ENCODE peak calls at places on chromosomes 16 and 17, in five cellular contexts. A is heart right ventricle; H is NCI-H2107; U is iris pigment epithelial cell; Q is activated CD8-positive, alpha-beta memory T cell treated with anti-CD3 and anti-CD28 coated beads for 24 hours. P is an unnamed sample.

GRCh38 chr16:87734644-87735043 is 31.1 kb downstream of the KLHDC4 start:
- DNase-seq in Q (no peak), A (no peak), H (no peak), U (no peak), P (no peak)

GRCh38 chr17:57541472-57542394 is 203.4 kb downstream of the CCDC182 start:
- DNase-seq in H (no peak), Q (no peak), A (peak; percentile 84), U (peak; percentile 88), P (no peak)

GRCh38 chr17:8159459-8160223 is 3.1 kb downstream of the VAMP2 start:
- DNase-seq in A (no peak), H (no peak), Q (no peak), U (no peak), P (no peak)

GRCh38 chr17:81012574-81013447 is 21.2 kb downstream of the CHMP6 start:
- DNase-seq in U (no peak), Q (no peak), A (no peak), H (no peak), P (no peak)

GRCh38 chr17:74148901-74149596 is 54.4 kb upstream of the RPL38 start:
- DNase-seq in A (no peak), U (no peak), Q (no peak), H (no peak), P (no peak)

GRCh38 chr16:27324851-27325301 is 11.1 kb downstream of the IL4R start:
- DNase-seq in A (no peak), Q (no peak), H (no peak), U (no peak), P (no peak)

GRCh38 chr17:27800522-27800921 is at the start of gene NOS2:
- DNase-seq in H (no peak), U (no peak), Q (no peak), A (no peak), P (no peak)

GRCh38 chr16:57371494-57372371 is 557 bp upstream of the CX3CL1 start:
- DNase-seq in A (no peak), Q (no peak), U (peak; percentile 6), H (no peak), P (no peak)

GRCh38 chr16:58027341-58028167 is 2.0 kb downstream of the MMP15 start:
- DNase-seq in Q (no peak), H (no peak), A (peak; percentile 68), U (peak; percentile 54), P (no peak)

GRCh38 chr17:34176440-34176839 is 78.6 kb upstream of the CCL2 start:
- DNase-seq in A (no peak), U (no peak), Q (no peak), H (no peak), P (no peak)

GRCh38 chr17:82565551-82565950 is 46.0 kb downstream of the FOXK2 start:
- DNase-seq in H (no peak), U (no peak), Q (no peak), A (no peak), P (no peak)

GRCh38 chr17:67042104-67042899 is 2.1 kb upstream of the CACNG1 start:
- DNase-seq in H (no peak), U (no peak), A (no peak), Q (no peak), P (no peak)

GRCh38 chr16:48426244-48427135 is 41.3 kb upstream of the SIAH1 start:
- DNase-seq in U (peak; percentile 64), Q (no peak), A (no peak), H (no peak), P (no peak)

GRCh38 chr16:78522327-78522726 is 422.9 kb downstream of the WWOX start:
- DNase-seq in U (no peak), H (no peak), A (no peak), Q (no peak), P (no peak)

GRCh38 chr16:86037999-86038922 is 139.3 kb downstream of the IRF8 start:
- DNase-seq in H (no peak), U (no peak), Q (no peak), A (no peak), P (no peak)

GRCh38 chr17:64196626-64197025 is 66.4 kb downstream of the TEX2 start:
- DNase-seq in H (no peak), Q (no peak), A (no peak), U (peak; percentile 91), P (no peak)

GRCh38 chr17:57370051-57370581 is 113.8 kb downstream of the MSI2 start:
- DNase-seq in H (no peak), A (no peak), U (peak; percentile 94), Q (no peak), P (no peak)

GRCh38 chr17:19413725-19414124 is 2.7 kb downstream of the RNF112 start:
- DNase-seq in Q (no peak), A (no peak), H (no peak), U (no peak), P (no peak)

GRCh38 chr17:79707931-79708891 is 22.5 kb upstream of the ENPP7 start:
- DNase-seq in U (peak; percentile 26), A (peak; percentile 30), H (no peak), Q (peak; percentile 86), P (no peak)

GRCh38 chr17:82859431-82860403 is 19.9 kb upstream of the ZNF750 start:
- DNase-seq in H (no peak), U (peak; percentile 82), A (no peak), Q (peak; percentile 72), P (peak; percentile 76)

GRCh38 chr16:51154271-51155171 is 3.5 kb upstream of the SALL1 start:
- DNase-seq in A (no peak), H (no peak), Q (no peak), U (no peak), P (no peak)

GRCh38 chr16:73743665-73744496 is 552.7 kb upstream of the PSMD7 start:
- DNase-seq in A (no peak), U (no peak), H (no peak), Q (no peak), P (no peak)

GRCh38 chr16:1790611-1791255 is 2.8 kb downstream of the IGFALS start:
- DNase-seq in H (no peak), U (no peak), Q (no peak), A (no peak), P (peak; percentile 19)

GRCh38 chr16:57999971-58000705 is at the start of gene ZNF319:
- DNase-seq in H (no peak), Q (peak; percentile 65), A (no peak), U (peak; percentile 20), P (no peak)

GRCh38 chr17:61803796-61804195 is 59.5 kb downstream of the BRIP1 start:
- DNase-seq in U (no peak), Q (no peak), A (no peak), H (no peak), P (no peak)

GRCh38 chr17:69560987-69561441 is 146.5 kb downstream of the MAP2K6 start:
- DNase-seq in Q (no peak), A (no peak), U (peak; percentile 33), H (no peak), P (no peak)

GRCh38 chr17:4551141-4551540 is 4.0 kb downstream of the MYBBP1A start:
- DNase-seq in Q (no peak), A (no peak), U (no peak), H (no peak), P (no peak)

GRCh38 chr17:82080789-82081464 is 15.3 kb upstream of the DUS1L start:
- DNase-seq in U (no peak), H (no peak), A (no peak), Q (no peak), P (no peak)

P was measured in GM06990.